ENCODE peak calls at places on chromosomes 1 and 21, in ten cellular contexts. L is AG10803, O is fibroblast of lung, F is esophagus squamous epithelium, A is nephron progenitor cell, T is brain microvascular endothelial cell, M is hepatocyte, X is kidney, N is Calu3, Z is GM23338. Q is an unnamed sample.

GRCh38 chr1:164617607-164618564 is 58.9 kb downstream of the PBX1 start:
- DNase-seq in M (no peak), A (peak), F (no peak), L (no peak), N (peak), T (peak), X (no peak), O (no peak), Z (peak), Q (no peak)

GRCh38 chr1:222095606-222096475 is 354.0 kb upstream of the DUSP10 start:
- DNase-seq in X (peak), T (no peak), N (peak), Z (peak), M (peak), L (no peak), A (peak), O (no peak), F (no peak), Q (no peak)

GRCh38 chr1:25566730-25567341 is 23.4 kb downstream of the LDLRAP1 start:
- DNase-seq in X (no peak), T (peak), O (peak), L (peak), N (no peak), F (no peak), A (peak), M (peak), Z (peak), Q (no peak)

GRCh38 chr1:119440908-119441307 is 26.0 kb downstream of the HSD3B2 start:
- DNase-seq in Z (peak), M (no peak), F (no peak), X (no peak), O (no peak), T (no peak), L (no peak), N (no peak), A (no peak), Q (no peak)

GRCh38 chr1:110542730-110543129 is 23.8 kb upstream of the KCNA10 start:
- DNase-seq in L (peak), X (no peak), N (peak), M (peak), T (peak), F (no peak), A (peak), Z (peak), O (peak), Q (no peak)

GRCh38 chr1:193058529-193059281 is 455 bp downstream of the UCHL5 start:
- DNase-seq in T (peak), X (peak), Z (peak), O (peak), L (peak), F (no peak), M (peak), N (peak), A (peak), Q (no peak)

GRCh38 chr1:61950418-61950817 is 208.1 kb downstream of the PATJ start:
- DNase-seq in F (no peak), X (no peak), Z (peak), O (peak), M (no peak), N (no peak), T (no peak), A (no peak), L (no peak), Q (no peak)

GRCh38 chr21:14414932-14415508 is 32.1 kb upstream of the HSPA13 start:
- DNase-seq in O (no peak), X (no peak), A (no peak), N (no peak), Z (no peak), F (no peak), M (no peak), L (no peak), T (no peak), Q (no peak)

GRCh38 chr1:26739251-26739914 is 43.6 kb downstream of the ARID1A start:
- DNase-seq in N (no peak), L (no peak), T (no peak), F (no peak), A (no peak), O (no peak), Z (no peak), M (no peak), X (no peak), Q (no peak)

GRCh38 chr21:36888466-36888865 is 78.0 kb downstream of the HLCS start:
- DNase-seq in L (no peak), X (no peak), A (no peak), N (no peak), Z (no peak), T (no peak), O (no peak), F (no peak), M (no peak), Q (no peak)

GRCh38 chr1:167968569-167968968 is 31.7 kb upstream of the MPC2 start:
- DNase-seq in Z (no peak), X (no peak), A (no peak), F (no peak), N (no peak), L (no peak), O (no peak), M (no peak), T (no peak), Q (no peak)

GRCh38 chr1:85952460-85952859 is 204.1 kb downstream of the COL24A1 start:
- DNase-seq in O (no peak), M (no peak), X (no peak), A (no peak), F (no peak), N (no peak), T (no peak), L (no peak), Z (no peak), Q (no peak)

GRCh38 chr1:64669098-64669675 is 75.7 kb upstream of the RAVER2 start:
- DNase-seq in Z (no peak), M (no peak), X (no peak), N (no peak), A (no peak), F (no peak), O (peak), T (no peak), L (no peak), Q (no peak)

GRCh38 chr1:29120955-29121485 is 2.7 kb downstream of the TMEM200B start:
- DNase-seq in T (no peak), F (no peak), A (peak), Z (peak), O (peak), M (peak), L (peak), N (no peak), X (peak), Q (no peak)

GRCh38 chr1:9715536-9716226 is 64.2 kb downstream of the PIK3CD start:
- DNase-seq in A (no peak), O (no peak), F (no peak), M (no peak), T (no peak), Z (no peak), L (no peak), X (peak), N (no peak), Q (no peak)

GRCh38 chr1:221829327-221830011 is 87.6 kb upstream of the DUSP10 start:
- DNase-seq in M (no peak), F (no peak), X (no peak), T (peak), A (no peak), N (peak), L (peak), Z (no peak), O (peak), Q (no peak)

GRCh38 chr1:225426395-225427248 is 1.2 kb downstream of the LBR start:
- DNase-seq in F (no peak), M (peak), X (peak), L (peak), A (peak), N (peak), O (peak), Z (peak), T (no peak), Q (no peak)

GRCh38 chr21:46069719-46070279 is 28.1 kb upstream of the COL6A2 start:
- DNase-seq in O (no peak), L (no peak), F (no peak), N (no peak), T (no peak), X (peak), M (no peak), A (no peak), Z (no peak), Q (no peak)

GRCh38 chr1:179709841-179710329 is 33.2 kb upstream of the FAM163A start:
- DNase-seq in T (peak), M (no peak), Z (no peak), F (no peak), A (no peak), N (no peak), X (no peak), O (peak), L (peak), Q (no peak)

GRCh38 chr1:55204997-55205396 is 10.2 kb downstream of the USP24 start:
- DNase-seq in O (no peak), M (no peak), A (no peak), L (no peak), Z (no peak), T (no peak), F (no peak), N (no peak), X (no peak), Q (no peak)

GRCh38 chr1:81559662-81560350 is 240.9 kb upstream of the ADGRL2 start:
- DNase-seq in M (no peak), N (no peak), Z (no peak), L (no peak), X (no peak), O (no peak), T (no peak), A (no peak), F (no peak), Q (no peak)

GRCh38 chr1:206753141-206753540 is 17.4 kb upstream of the IL19 start:
- DNase-seq in X (no peak), F (no peak), L (peak), N (no peak), T (peak), M (no peak), A (no peak), Z (no peak), O (peak), Q (no peak)

GRCh38 chr1:223350361-223350908 is 13.5 kb downstream of the SUSD4 start:
- DNase-seq in A (no peak), Z (no peak), L (no peak), X (no peak), F (no peak), M (no peak), T (no peak), N (no peak), O (peak), Q (no peak)

GRCh38 chr1:202084791-202085681 is 37.7 kb upstream of the GPR37L1 start:
- DNase-seq in T (no peak), O (no peak), X (peak), M (peak), N (peak), A (no peak), L (no peak), Z (peak), F (no peak), Q (no peak)

GRCh38 chr1:3069491-3070303 is 694 bp downstream of the PRDM16 start:
- DNase-seq in X (peak), O (peak), T (peak), M (peak), N (peak), A (peak), Z (peak), L (peak), F (no peak), Q (no peak)

GRCh38 chr1:156502749-156503671 is 2.4 kb upstream of the MEF2D start:
- DNase-seq in A (no peak), T (peak), F (no peak), Z (peak), M (peak), L (peak), X (peak), O (peak), N (peak), Q (no peak)

GRCh38 chr1:36446780-36447179 is 3.5 kb downstream of the OSCP1 start:
- DNase-seq in M (no peak), O (no peak), L (no peak), A (no peak), Z (no peak), X (no peak), T (no peak), N (no peak), F (no peak), Q (no peak)

GRCh38 chr1:226808501-226808900 is 61.9 kb upstream of the PSEN2 start:
- DNase-seq in T (no peak), F (no peak), M (no peak), X (no peak), Z (no peak), L (no peak), A (no peak), O (no peak), N (no peak), Q (no peak)

GRCh38 chr1:97051823-97052222 is 330.2 kb downstream of the PTBP2 start:
- DNase-seq in M (no peak), O (no peak), F (no peak), Z (no peak), A (no peak), T (no peak), N (no peak), L (no peak), X (no peak), Q (no peak)

GRCh38 chr1:97046765-97047411 is 325.3 kb downstream of the PTBP2 start:
- DNase-seq in Z (no peak), X (no peak), N (no peak), M (no peak), T (no peak), L (no peak), A (no peak), O (no peak), F (no peak), Q (no peak)

GRCh38 chr1:97053275-97053674 is 331.7 kb downstream of the PTBP2 start:
- DNase-seq in T (no peak), M (no peak), O (no peak), A (no peak), N (no peak), L (no peak), X (no peak), Z (no peak), F (no peak), Q (no peak)

GRCh38 chr1:97047412-97047793 is 325.8 kb downstream of the PTBP2 start:
- DNase-seq in N (no peak), M (no peak), O (no peak), F (no peak), Z (no peak), A (no peak), L (no peak), T (no peak), X (no peak), Q (no peak)

DNA sequence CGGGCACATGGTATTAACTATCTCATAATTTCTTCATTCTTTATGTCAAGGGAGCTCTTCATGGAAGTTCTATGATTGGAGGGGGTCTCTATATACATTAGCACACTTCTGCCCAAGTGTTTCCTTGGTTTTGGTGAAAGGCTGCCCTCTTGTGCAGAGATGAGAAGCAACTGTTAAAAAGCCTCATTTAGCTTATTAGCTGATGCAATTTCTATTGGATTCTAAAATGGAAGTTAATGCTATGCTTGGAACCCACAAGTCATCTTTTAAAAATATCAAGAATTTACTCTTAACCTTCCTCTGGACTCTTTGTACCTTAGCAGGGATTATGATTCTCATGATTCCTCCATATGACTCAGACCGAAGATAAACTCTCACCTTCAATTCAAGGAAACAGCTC is 328.9 kb downstream of the PTBP2 start:
- DNase-seq in M (peak), Z (peak), N (peak), A (no peak), T (peak), O (peak), X (no peak), L (peak), F (no peak), Q (no peak)
- TF ChIP-seq CTCF in M (peak), Z (peak), N (peak), A (no peak), T (peak), O (peak), X (no peak), L (peak), F (no peak), Q (no peak)

GRCh38 chr1:68442822-68443556 is 6.8 kb downstream of the RPE65 start:
- DNase-seq in L (peak), A (peak), M (peak), T (peak), F (no peak), O (peak), N (peak), X (no peak), Z (peak), Q (peak)

GRCh38 chr1:68438310-68438709 is 11.4 kb downstream of the RPE65 start:
- DNase-seq in F (no peak), T (no peak), N (no peak), M (no peak), L (no peak), A (no peak), Z (peak), O (no peak), X (no peak), Q (no peak)

DNA sequence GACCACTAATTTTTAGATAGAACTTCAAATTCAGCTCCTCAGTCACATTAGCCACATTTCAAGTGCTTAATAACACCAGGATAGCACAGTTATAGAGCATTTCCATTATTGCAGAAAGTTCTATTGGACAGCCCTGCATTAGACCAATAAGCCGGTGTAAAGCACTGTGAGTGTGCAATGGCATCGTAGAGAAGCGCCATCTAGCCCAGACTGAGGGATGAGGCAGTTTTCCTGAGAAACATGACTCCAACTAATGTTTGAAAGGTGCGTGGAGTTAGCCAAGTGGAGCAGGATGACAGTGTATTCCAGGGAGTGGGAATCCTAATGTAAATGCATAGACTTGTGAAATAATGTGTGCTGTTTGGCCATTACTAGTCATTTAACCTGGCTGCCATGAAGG is 7.7 kb downstream of the RPE65 start:
- DNase-seq in Z (no peak), T (no peak), F (no peak), A (no peak), X (no peak), N (no peak), O (no peak), M (no peak), L (no peak), Q (no peak)
- TF ChIP-seq CTCF in Z (peak), T (no peak), F (no peak), A (no peak), X (no peak), N (no peak), O (no peak), M (no peak), L (no peak), Q (no peak)

DNA sequence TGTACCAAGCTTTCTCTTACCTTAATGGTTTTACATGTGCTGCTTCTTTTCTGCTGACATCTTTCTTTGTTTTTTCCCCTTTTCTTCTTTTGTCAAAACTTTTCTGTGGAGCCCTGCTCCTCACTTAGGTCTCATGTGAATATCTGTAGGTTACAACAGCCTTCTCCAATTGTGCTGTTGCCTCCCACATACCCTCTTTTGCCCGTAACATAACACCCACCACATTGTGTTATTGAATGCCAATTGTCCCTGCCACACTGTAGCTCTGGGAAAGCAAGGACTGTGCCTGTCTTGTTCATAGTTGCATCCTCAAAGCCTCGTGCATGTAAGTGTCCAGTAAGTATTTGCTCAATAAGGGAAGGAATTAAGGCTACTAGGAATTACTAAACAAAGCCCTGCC is 46.3 kb upstream of the AKT3 start:
- DNase-seq in A (no peak), Z (no peak), M (no peak), L (no peak), O (no peak), T (no peak), X (no peak), F (no peak), N (no peak), Q (no peak)
- TF ChIP-seq CTCF in A (no peak), Z (no peak), M (no peak), L (no peak), O (no peak), T (no peak), X (no peak), F (no peak), N (no peak), Q (no peak)

GRCh38 chr21:34091607-34092006 is 18.2 kb downstream of the MRPS6 start:
- DNase-seq in F (no peak), L (no peak), X (no peak), Z (peak), T (no peak), M (no peak), N (no peak), A (no peak), O (no peak), Q (no peak)
- TF ChIP-seq CTCF in F (no peak), L (peak), X (peak), Z (peak), T (peak), M (peak), N (no peak), A (peak), O (peak), Q (no peak)

GRCh38 chr1:183580281-183580682 is 10.0 kb downstream of the NCF2 start:
- DNase-seq in X (no peak), N (no peak), A (peak), L (peak), Z (peak), O (no peak), F (no peak), M (no peak), T (no peak), Q (no peak)
- TF ChIP-seq CTCF in X (peak), N (no peak), A (peak), L (no peak), Z (peak), O (no peak), F (no peak), M (no peak), T (no peak), Q (no peak)

GRCh38 chr1:89855413-89856123 is 34.7 kb downstream of the LRRC8D start:
- DNase-seq in X (no peak), N (no peak), Z (no peak), F (no peak), L (peak), M (no peak), O (peak), A (no peak), T (no peak), Q (no peak)

GRCh38 chr1:89850844-89851410 is 30.1 kb downstream of the LRRC8D start:
- DNase-seq in Z (no peak), A (no peak), L (no peak), T (no peak), M (no peak), O (no peak), X (no peak), F (no peak), N (no peak), Q (no peak)

DNA sequence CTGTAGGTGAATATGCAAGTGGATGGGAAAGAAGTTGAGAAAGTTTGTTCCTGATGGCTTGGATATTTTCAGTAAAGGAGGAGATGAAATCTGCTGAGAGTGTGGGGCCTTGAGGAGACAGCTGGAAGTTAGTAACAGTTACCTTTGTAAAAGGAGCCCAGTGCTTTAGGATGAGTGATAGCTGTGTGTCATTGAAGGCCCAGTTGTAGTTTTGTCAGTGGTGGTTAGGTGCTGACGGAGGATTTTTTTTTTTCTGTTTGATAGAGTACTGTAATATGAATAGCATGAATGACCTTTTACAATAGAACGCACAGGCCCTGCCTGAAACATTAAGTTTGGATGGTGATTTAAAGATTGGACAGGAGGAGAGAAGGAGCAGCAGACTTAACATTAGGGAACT is 33.3 kb downstream of the LRRC8D start:
- DNase-seq in X (no peak), N (no peak), A (no peak), F (no peak), M (no peak), L (no peak), O (no peak), Z (no peak), T (no peak), Q (no peak)
- TF ChIP-seq CTCF in X (no peak), N (no peak), A (no peak), F (no peak), M (no peak), L (no peak), O (no peak), Z (no peak), T (no peak), Q (no peak)

DNA sequence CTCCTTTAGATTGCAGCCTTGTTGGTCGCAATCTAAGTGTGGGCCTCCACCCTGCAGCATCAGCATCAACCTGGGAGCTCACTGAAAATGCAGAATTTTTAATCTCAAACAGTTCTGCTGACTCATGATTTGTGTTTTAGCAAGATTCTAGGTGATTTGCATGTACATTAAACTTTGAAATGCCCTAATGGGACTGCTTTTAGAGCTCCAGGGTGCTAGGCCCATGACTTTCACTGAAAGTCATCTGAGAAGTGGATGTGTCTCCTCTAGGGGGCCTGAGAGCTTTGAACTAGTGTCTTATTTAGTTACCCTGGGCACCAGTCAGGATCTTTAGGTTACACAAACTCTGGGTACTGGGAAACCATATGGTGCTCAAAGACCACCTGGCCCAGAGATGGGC is 9.0 kb downstream of the TRIM67 start:
- DNase-seq in F (no peak), Z (peak), X (no peak), M (no peak), A (no peak), L (no peak), N (no peak), T (no peak), O (no peak), Q (no peak)
- TF ChIP-seq CTCF in F (no peak), Z (peak), X (no peak), M (no peak), A (no peak), L (no peak), N (peak), T (peak), O (no peak), Q (no peak)